ENCODE peak calls at places on chromosomes 3 and 15, in nine cellular contexts. W is SK-N-SH, J is A549, K is sigmoid colon, H is H1, R is stomach, P is tibial nerve, S is upper lobe of left lung, U is HepG2. N is an unnamed sample.

GRCh38 chr15:83670628-83671027 is 16.7 kb downstream of the ADAMTSL3 start:
- DNase-seq in W (no peak), J (no peak), K (no peak), H (no peak), R (no peak), P (no peak), S (no peak), U (no peak), N (no peak)

GRCh38 chr3:170476291-170476690 is 57.6 kb downstream of the CLDN11 start:
- DNase-seq in W (no peak), J (no peak), K (no peak), H (peak; percentile 44), R (no peak), P (no peak), S (no peak), U (no peak), N (no peak)

GRCh38 chr3:127208483-127209100 is 15.7 kb downstream of the PRR23E start:
- DNase-seq in W (no peak), J (no peak), K (peak; percentile 46), H (no peak), R (peak; percentile 24), P (no peak), S (no peak), U (no peak), N (no peak)

GRCh38 chr3:122466701-122467240 is 48.0 kb downstream of the KPNA1 start:
- DNase-seq in W (no peak), J (no peak), K (no peak), H (no peak), R (no peak), P (no peak), S (no peak), U (no peak), N (no peak)

GRCh38 chr3:148727242-148727641 is 29.5 kb downstream of the AGTR1 start:
- DNase-seq in W (peak; percentile 66), J (peak; percentile 23), K (no peak), H (peak; percentile 53), R (no peak), P (no peak), S (no peak), U (peak; percentile 30), N (no peak)

GRCh38 chr3:23650371-23651140 is 155.2 kb upstream of the UBE2E1 start:
- DNase-seq in W (no peak), J (peak; percentile 49), K (no peak), H (no peak), R (no peak), P (no peak), S (no peak), U (no peak), N (no peak)

GRCh38 chr15:83753872-83754493 is 100.1 kb downstream of the ADAMTSL3 start:
- DNase-seq in W (no peak), J (no peak), K (no peak), H (no peak), R (no peak), P (no peak), S (no peak), U (no peak), N (no peak)

GRCh38 chr3:183435701-183436100 is 7.3 kb upstream of the MCF2L2 start:
- DNase-seq in W (no peak), J (no peak), K (no peak), H (no peak), R (no peak), P (no peak), S (no peak), U (no peak), N (no peak)

GRCh38 chr15:25850154-25851111 is 12.7 kb downstream of the ATP10A start:
- DNase-seq in W (peak; percentile 67), J (peak; percentile 60), K (peak; percentile 91), H (peak; percentile 64), R (peak; percentile 52), P (peak; percentile 27), S (peak; percentile 86), U (peak; percentile 74), N (peak; percentile 63)

GRCh38 chr3:53941945-53942344 is 50.3 kb upstream of the SELENOK start:
- DNase-seq in W (no peak), J (no peak), K (no peak), H (no peak), R (no peak), P (no peak), S (no peak), U (no peak), N (no peak)

GRCh38 chr15:70242962-70243685 is 145.4 kb upstream of the TLE3 start:
- DNase-seq in W (no peak), J (no peak), K (peak; percentile 54), H (no peak), R (no peak), P (no peak), S (no peak), U (no peak), N (no peak)

GRCh38 chr15:72521682-72522081 is 47.6 kb downstream of the ARIH1 start:
- DNase-seq in W (no peak), J (no peak), K (no peak), H (no peak), R (no peak), P (no peak), S (no peak), U (no peak), N (peak; percentile 58)

GRCh38 chr3:197168606-197169005 is 129.8 kb downstream of the DLG1 start:
- DNase-seq in W (peak; percentile 39), J (no peak), K (no peak), H (no peak), R (no peak), P (no peak), S (no peak), U (no peak), N (no peak)

GRCh38 chr3:34284959-34285358 is 486.5 kb downstream of the PDCD6IP start:
- DNase-seq in W (no peak), J (no peak), K (no peak), H (no peak), R (no peak), P (no peak), S (no peak), U (no peak), N (no peak)

GRCh38 chr3:106048946-106049481 is 180.2 kb upstream of the CBLB start:
- DNase-seq in W (no peak), J (no peak), K (no peak), H (no peak), R (no peak), P (no peak), S (no peak), U (no peak), N (no peak)

GRCh38 chr3:197001972-197002700 is 27.5 kb downstream of the MELTF start:
- DNase-seq in W (no peak), J (no peak), K (no peak), H (no peak), R (no peak), P (no peak), S (no peak), U (no peak), N (peak; percentile 37)

GRCh38 chr3:30586091-30586805 is 20.2 kb upstream of the TGFBR2 start:
- DNase-seq in W (no peak), J (no peak), K (no peak), H (no peak), R (no peak), P (no peak), S (no peak), U (no peak), N (no peak)

GRCh38 chr3:173553635-173554280 is 156.2 kb downstream of the NLGN1 start:
- DNase-seq in W (peak; percentile 26), J (peak; percentile 2), K (no peak), H (no peak), R (no peak), P (no peak), S (no peak), U (peak; percentile 10), N (no peak)

GRCh38 chr3:41243183-41243582 is 43.9 kb downstream of the CTNNB1 start:
- DNase-seq in W (no peak), J (no peak), K (no peak), H (no peak), R (no peak), P (no peak), S (no peak), U (no peak), N (no peak)

DNA sequence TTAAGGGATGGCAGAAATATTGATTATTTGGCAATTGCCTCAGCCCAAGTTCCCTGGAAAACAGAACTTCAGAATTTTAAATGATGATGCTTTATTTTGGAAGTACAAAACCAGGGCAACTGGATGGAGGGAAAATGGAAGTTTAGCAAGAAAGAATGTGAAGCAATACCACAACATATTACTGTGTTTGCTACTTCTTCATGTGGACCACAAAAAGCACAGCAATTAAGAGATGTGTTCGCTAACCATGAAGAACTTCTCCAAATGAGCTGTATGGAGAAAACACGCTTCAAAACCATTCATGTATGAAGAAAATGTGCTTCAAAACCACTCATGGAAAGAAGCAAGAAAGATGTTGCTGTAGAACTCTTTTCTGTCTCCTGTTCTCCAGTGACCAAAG is 64.7 kb upstream of the ARL6 start:
- DNase-seq in W (no peak), J (no peak), K (no peak), H (no peak), R (no peak), P (no peak), S (no peak), U (no peak), N (no peak)
- TF ChIP-seq EP300 in W (no peak), J (no peak), K (no peak), H (no peak), R (no peak), P (no peak), S (no peak), U (no peak), N (no peak)

DNA sequence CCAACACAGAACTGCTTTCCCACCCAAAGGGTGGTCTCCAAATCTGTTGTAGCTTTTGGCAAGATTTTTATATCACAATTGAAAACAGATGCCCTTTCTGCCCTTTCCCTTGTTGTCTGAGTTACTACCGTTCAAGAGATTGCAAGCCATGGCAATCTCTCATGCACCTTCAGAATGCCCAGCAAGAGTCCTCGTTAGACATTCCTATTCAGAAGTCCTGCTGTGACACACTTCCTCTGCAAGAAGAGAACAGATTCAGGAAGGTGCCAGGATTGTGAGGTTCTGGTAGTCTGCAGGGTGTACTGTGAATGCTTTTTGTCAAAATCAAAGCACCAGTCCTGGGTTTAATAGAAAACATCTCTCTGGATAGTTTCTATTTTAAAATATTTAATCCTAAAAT is 107.5 kb upstream of the FGF7 start:
- DNase-seq in W (peak; percentile 9), J (no peak), K (no peak), H (no peak), R (no peak), P (no peak), S (no peak), U (no peak), N (no peak)
- H3K4me3 ChIP-seq in W (no peak overlapping the region), J (no peak overlapping the region), K (no peak overlapping the region), H (no peak overlapping the region), R (no peak overlapping the region), P (no peak overlapping the region), S (no peak overlapping the region), U (no peak overlapping the region), N (no peak overlapping the region)

DNA sequence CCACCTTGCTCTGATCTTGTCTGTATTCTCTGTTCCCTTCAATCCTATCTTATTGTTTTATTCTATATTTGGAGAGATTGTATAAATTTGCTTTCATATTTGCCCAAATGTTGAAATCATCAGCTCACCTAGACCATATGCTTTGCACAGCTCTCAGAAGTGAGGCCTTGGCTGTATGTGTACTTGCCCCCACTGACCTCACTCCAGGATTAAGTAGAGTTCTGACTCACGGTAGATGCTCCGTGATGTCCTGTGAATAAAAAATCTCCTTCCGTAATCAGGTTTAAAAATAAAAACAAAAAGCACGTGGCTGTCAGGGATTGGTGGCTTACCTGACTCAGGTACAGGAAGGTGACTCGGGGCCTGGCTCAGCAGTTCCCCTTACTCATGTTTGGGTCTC is 162.2 kb downstream of the RYR3 start:
- DNase-seq in W (no peak), J (no peak), K (no peak), H (no peak), R (no peak), P (no peak), S (no peak), U (no peak), N (no peak)
- TF ChIP-seq EP300 in W (no peak), J (no peak), K (no peak), H (no peak), R (no peak), P (no peak), S (no peak), U (no peak), N (no peak)

GRCh38 chr3:99871231-99871898 is 53.7 kb downstream of the CMSS1 start:
- DNase-seq in W (no peak), J (no peak), K (no peak), H (no peak), R (no peak), P (no peak), S (no peak), U (no peak), N (no peak)
- H3K4me3 ChIP-seq in W (no peak overlapping the region), J (no peak overlapping the region), K (peak overlapping the region; percentile 70), H (no peak overlapping the region), R (peak overlapping the region; percentile 55), P (peak overlapping the region; percentile 76), S (no peak overlapping the region), U (peak overlapping the region; percentile 73), N (peak overlapping the region; percentile 57)